ENCODE peak calls at places on chromosome 14, in nine cellular contexts. C, U, K, Q, M, Z, E, F and T are unnamed samples.

GRCh38 chr14:104545151-104545931 is 34.2 kb upstream of the C14orf180 start:
- DNase-seq in C (no peak), U (no peak), K (no peak), Q (no peak), M (peak; percentile 79), Z (no peak), E (no peak), F (no peak), T (no peak)

GRCh38 chr14:39704581-39704980 is 272.3 kb upstream of the FBXO33 start:
- DNase-seq in C (no peak), U (no peak), K (peak; percentile 22), Q (peak; percentile 2), M (no peak), Z (no peak), E (no peak), F (no peak), T (no peak)

GRCh38 chr14:24100982-24101494 is 6.9 kb downstream of the PCK2 start:
- DNase-seq in C (no peak), U (no peak), K (no peak), Q (no peak), M (no peak), Z (no peak), E (no peak), F (no peak), T (no peak)

GRCh38 chr14:78970677-78971076 is 800.5 kb downstream of the NRXN3 start:
- DNase-seq in C (no peak), U (no peak), K (no peak), Q (no peak), M (peak; percentile 92), Z (no peak), E (no peak), F (no peak), T (no peak)

GRCh38 chr14:105066285-105067071 is 1.2 kb upstream of the GPR132 start:
- DNase-seq in C (peak; percentile 71), U (no peak), K (no peak), Q (no peak), M (no peak), Z (no peak), E (no peak), F (no peak), T (no peak)

GRCh38 chr14:78606111-78606510 is 435.9 kb downstream of the NRXN3 start:
- DNase-seq in C (no peak), U (no peak), K (no peak), Q (peak; percentile 78), M (no peak), Z (no peak), E (no peak), F (no peak), T (no peak)

GRCh38 chr14:65421201-65421981 is 8.9 kb downstream of the FUT8 start:
- DNase-seq in C (no peak), U (no peak), K (no peak), Q (peak; percentile 32), M (no peak), Z (no peak), E (no peak), F (no peak), T (no peak)

GRCh38 chr14:106670006-106670405 is 1143.6 kb downstream of the TMEM121 start:
- DNase-seq in C (no peak), U (no peak), K (no peak), Q (no peak), M (no peak), Z (no peak), E (no peak), F (no peak), T (no peak)

GRCh38 chr14:73753887-73754880 is 40.0 kb upstream of the PNMA1 start:
- DNase-seq in C (no peak), U (peak; percentile 45), K (peak; percentile 81), Q (peak; percentile 89), M (no peak), Z (no peak), E (no peak), F (no peak), T (no peak)

GRCh38 chr14:96247031-96247430 is 9.0 kb upstream of the BDKRB1 start:
- DNase-seq in C (no peak), U (no peak), K (no peak), Q (peak; percentile 22), M (no peak), Z (no peak), E (no peak), F (no peak), T (no peak)

GRCh38 chr14:30875788-30876053 is 1.4 kb downstream of the COCH start:
- DNase-seq in C (no peak), U (no peak), K (no peak), Q (no peak), M (no peak), Z (no peak), E (no peak), F (no peak), T (no peak)

GRCh38 chr14:38404616-38405015 is 148.7 kb upstream of the CLEC14A start:
- DNase-seq in C (no peak), U (no peak), K (no peak), Q (peak; percentile 27), M (no peak), Z (no peak), E (no peak), F (no peak), T (no peak)

GRCh38 chr14:101250336-101250947 is 310.9 kb upstream of the DIO3 start:
- DNase-seq in C (peak; percentile 56), U (no peak), K (no peak), Q (no peak), M (no peak), Z (no peak), E (no peak), F (no peak), T (no peak)

GRCh38 chr14:68589447-68590232 is 203.2 kb downstream of the ZFP36L1 start:
- DNase-seq in C (no peak), U (no peak), K (no peak), Q (peak; percentile 97), M (no peak), Z (no peak), E (no peak), F (no peak), T (no peak)

GRCh38 chr14:52235434-52235833 is 32.1 kb upstream of the PTGDR start:
- DNase-seq in C (no peak), U (no peak), K (no peak), Q (no peak), M (no peak), Z (no peak), E (no peak), F (no peak), T (no peak)

GRCh38 chr14:96363751-96364336 is 518 bp downstream of the GSKIP start:
- DNase-seq in C (no peak), U (peak; percentile 39), K (peak; percentile 57), Q (peak; percentile 70), M (peak; percentile 30), Z (no peak), E (peak; percentile 4), F (no peak), T (peak; percentile 11)

GRCh38 chr14:75123991-75124390 is 2.9 kb downstream of the NEK9 start:
- DNase-seq in C (no peak), U (no peak), K (peak; percentile 88), Q (peak; percentile 92), M (no peak), Z (no peak), E (no peak), F (no peak), T (no peak)

GRCh38 chr14:23929131-23929530 is 24.4 kb upstream of the DHRS4 start:
- DNase-seq in C (no peak), U (no peak), K (no peak), Q (no peak), M (no peak), Z (no peak), E (no peak), F (no peak), T (no peak)

GRCh38 chr14:52693004-52693403 is 2.4 kb downstream of the ERO1A start:
- DNase-seq in C (no peak), U (no peak), K (no peak), Q (no peak), M (no peak), Z (no peak), E (no peak), F (no peak), T (no peak)

GRCh38 chr14:68148276-68148675 is 328.7 kb downstream of the RAD51B start:
- DNase-seq in C (no peak), U (no peak), K (no peak), Q (no peak), M (no peak), Z (no peak), E (no peak), F (no peak), T (no peak)

GRCh38 chr14:98770151-98770550 is 501.8 kb downstream of the BCL11B start:
- DNase-seq in C (no peak), U (no peak), K (no peak), Q (no peak), M (no peak), Z (no peak), E (no peak), F (no peak), T (no peak)

GRCh38 chr14:32011225-32011624 is 65.9 kb upstream of the ARHGAP5 start:
- DNase-seq in C (no peak), U (no peak), K (no peak), Q (no peak), M (no peak), Z (no peak), E (no peak), F (no peak), T (no peak)

GRCh38 chr14:91225025-91225424 is 19.5 kb downstream of the GPR68 start:
- DNase-seq in C (no peak), U (no peak), K (no peak), Q (peak; percentile 34), M (no peak), Z (no peak), E (no peak), F (no peak), T (no peak)

GRCh38 chr14:50955373-50956043 is 11.2 kb upstream of the PYGL start:
- DNase-seq in C (peak; percentile 98), U (no peak), K (peak; percentile 73), Q (peak; percentile 96), M (peak; percentile 58), Z (peak; percentile 27), E (no peak), F (no peak), T (no peak)

GRCh38 chr14:61409782-61410181 is 88.4 kb downstream of the PRKCH start:
- DNase-seq in C (no peak), U (no peak), K (no peak), Q (no peak), M (peak; percentile 2), Z (no peak), E (no peak), F (no peak), T (no peak)

GRCh38 chr14:80390911-80391310 is 179.6 kb upstream of the DIO2 start:
- DNase-seq in C (no peak), U (no peak), K (no peak), Q (peak; percentile 36), M (no peak), Z (no peak), E (no peak), F (no peak), T (no peak)

GRCh38 chr14:24057867-24058259 is 6.1 kb downstream of the CARMIL3 start:
- DNase-seq in C (peak; percentile 60), U (no peak), K (no peak), Q (no peak), M (no peak), Z (no peak), E (no peak), F (no peak), T (no peak)

GRCh38 chr14:57402173-57402852 is 11.9 kb downstream of the NAA30 start:
- DNase-seq in C (no peak), U (no peak), K (no peak), Q (no peak), M (no peak), Z (no peak), E (no peak), F (no peak), T (no peak)

GRCh38 chr14:21749306-21749868 is 75.8 kb upstream of the OR4E1 start:
- DNase-seq in C (no peak), U (no peak), K (no peak), Q (no peak), M (no peak), Z (no peak), E (no peak), F (no peak), T (no peak)

GRCh38 chr14:95432152-95433093 is 84.0 kb downstream of the SYNE3 start:
- DNase-seq in C (no peak), U (no peak), K (no peak), Q (peak; percentile 33), M (peak; percentile 58), Z (no peak), E (no peak), F (no peak), T (no peak)

GRCh38 chr14:63248211-63248610 is 44.0 kb downstream of the RHOJ start:
- DNase-seq in C (no peak), U (no peak), K (no peak), Q (peak; percentile 7), M (no peak), Z (no peak), E (no peak), F (no peak), T (no peak)